ENCODE peak calls at places on chromosomes 1 and 21, in nine cellular contexts. S is IMR-90, Y is Peyer's patch, N is ovary, J is endothelial cell of umbilical vein, T is sigmoid colon, P is uterus, F is body of pancreas, I is esophagus muscularis mucosa. A is an unnamed sample.

GRCh38 chr1:118992868-118993711 is 4.9 kb upstream of the TBX15 start:
- DNase-seq in S (no peak), J (no peak), N (no peak), Y (no peak), I (no peak), F (no peak), P (no peak), T (no peak), A (no peak)

GRCh38 chr1:167825419-167826079 is 88.4 kb downstream of the ADCY10 start:
- DNase-seq in Y (no peak), S (peak; percentile 37), N (no peak), J (no peak), F (no peak), T (no peak), I (no peak), P (no peak), A (no peak)

GRCh38 chr1:42013881-42014470 is 95.3 kb upstream of the HIVEP3 start:
- DNase-seq in F (no peak), P (no peak), T (no peak), S (no peak), N (no peak), J (peak; percentile 15), I (no peak), Y (no peak), A (no peak)

GRCh38 chr1:16141573-16142336 is 14.1 kb downstream of the EPHA2 start:
- DNase-seq in T (no peak), P (peak; percentile 69), F (no peak), N (peak; percentile 52), J (peak; percentile 74), I (no peak), Y (no peak), S (no peak), A (no peak)

GRCh38 chr1:207495816-207496792 is at the start of gene CR1:
- DNase-seq in I (no peak), T (no peak), N (peak; percentile 15), P (no peak), Y (peak; percentile 54), F (peak; percentile 25), J (no peak), S (no peak), A (no peak)

GRCh38 chr1:3467096-3468036 is 12.9 kb downstream of the ARHGEF16 start:
- DNase-seq in S (no peak), T (peak; percentile 56), Y (no peak), J (no peak), F (no peak), I (no peak), P (no peak), N (no peak), A (no peak)

GRCh38 chr1:76770979-76771378 is 96.3 kb upstream of the ST6GALNAC5 start:
- DNase-seq in F (no peak), S (no peak), J (no peak), I (no peak), N (no peak), Y (no peak), P (no peak), T (no peak), A (no peak)

GRCh38 chr1:5664906-5665875 is 327.0 kb downstream of the NPHP4 start:
- DNase-seq in F (no peak), P (no peak), J (no peak), T (peak; percentile 40), Y (no peak), N (no peak), S (no peak), I (no peak), A (no peak)

GRCh38 chr1:241998412-241998921 is 431 bp downstream of the MAP1LC3C start:
- DNase-seq in J (peak; percentile 48), N (peak; percentile 79), T (peak; percentile 88), S (peak; percentile 73), I (peak; percentile 94), F (peak; percentile 38), Y (peak; percentile 78), P (peak; percentile 60), A (no peak)

GRCh38 chr1:180155202-180155682 is 573 bp downstream of the QSOX1 start:
- DNase-seq in F (peak; percentile 40), N (peak; percentile 63), P (peak; percentile 39), T (no peak), J (peak; percentile 24), S (no peak), I (no peak), Y (peak; percentile 58), A (peak; percentile 88)

GRCh38 chr21:34844924-34845238 is 176.1 kb downstream of the CLIC6 start:
- DNase-seq in T (no peak), F (no peak), Y (no peak), N (no peak), I (no peak), J (no peak), P (no peak), S (no peak), A (no peak)

GRCh38 chr1:205286335-205286950 is 35.1 kb downstream of the NUAK2 start:
- DNase-seq in P (no peak), S (peak; percentile 36), F (no peak), T (no peak), J (no peak), Y (no peak), I (no peak), N (no peak), A (no peak)

DNA sequence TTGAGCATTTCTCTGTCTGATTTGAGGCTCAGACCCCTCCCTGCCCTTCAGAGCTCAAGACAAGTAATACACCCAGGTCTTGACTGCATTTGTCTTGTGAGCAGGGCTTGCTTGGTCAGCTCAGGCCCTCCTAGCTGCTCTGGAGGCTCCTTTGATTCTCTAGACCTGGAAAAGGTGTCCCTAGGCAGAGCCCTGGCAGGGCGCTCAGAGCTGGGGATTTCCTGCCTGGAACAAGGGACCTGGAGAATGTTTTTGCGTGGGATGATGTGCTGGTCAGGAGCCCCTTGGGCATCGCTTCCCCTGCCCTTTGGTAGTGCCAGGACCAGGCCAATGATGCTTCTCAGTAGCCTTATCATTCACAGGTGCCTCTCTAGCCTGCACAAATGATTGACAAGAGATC is 4.9 kb upstream of the CCDC28B start:
- DNase-seq in P (no peak), T (no peak), J (no peak), N (no peak), F (no peak), Y (no peak), I (no peak), S (no peak), A (no peak)
- TF ChIP-seq POLR2A in P (no peak), T (no peak), J (no peak), N (no peak), F (no peak), Y (no peak), I (no peak), S (no peak), A (no peak)

GRCh38 chr1:10670190-10670589 is 126.3 kb downstream of the CASZ1 start:
- DNase-seq in F (no peak), S (no peak), Y (no peak), P (no peak), T (no peak), N (no peak), I (no peak), J (no peak), A (no peak)

GRCh38 chr1:10665930-10666850 is 130.3 kb downstream of the CASZ1 start:
- DNase-seq in I (no peak), T (peak; percentile 96), S (no peak), J (no peak), F (peak; percentile 77), P (no peak), Y (no peak), N (no peak), A (no peak)

GRCh38 chr1:10668241-10668761 is 128.1 kb downstream of the CASZ1 start:
- DNase-seq in N (no peak), I (no peak), S (no peak), T (no peak), F (no peak), J (peak; percentile 41), Y (no peak), P (peak; percentile 56), A (no peak)

GRCh38 chr1:10669570-10669969 is 126.9 kb downstream of the CASZ1 start:
- DNase-seq in P (no peak), J (no peak), F (no peak), N (no peak), S (no peak), I (no peak), Y (no peak), T (no peak), A (no peak)

GRCh38 chr1:10667815-10668214 is 128.6 kb downstream of the CASZ1 start:
- DNase-seq in F (no peak), T (no peak), J (no peak), P (no peak), S (no peak), N (no peak), I (no peak), Y (no peak), A (no peak)
- H3K27ac ChIP-seq in F (peak overlapping the region; percentile 26), T (peak overlapping the region; percentile 88), J (no peak overlapping the region), P (peak overlapping the region; percentile 41), S (no peak overlapping the region), N (no peak overlapping the region), I (peak overlapping the region; percentile 89), Y (peak overlapping the region; percentile 81), A (no peak overlapping the region)

DNA sequence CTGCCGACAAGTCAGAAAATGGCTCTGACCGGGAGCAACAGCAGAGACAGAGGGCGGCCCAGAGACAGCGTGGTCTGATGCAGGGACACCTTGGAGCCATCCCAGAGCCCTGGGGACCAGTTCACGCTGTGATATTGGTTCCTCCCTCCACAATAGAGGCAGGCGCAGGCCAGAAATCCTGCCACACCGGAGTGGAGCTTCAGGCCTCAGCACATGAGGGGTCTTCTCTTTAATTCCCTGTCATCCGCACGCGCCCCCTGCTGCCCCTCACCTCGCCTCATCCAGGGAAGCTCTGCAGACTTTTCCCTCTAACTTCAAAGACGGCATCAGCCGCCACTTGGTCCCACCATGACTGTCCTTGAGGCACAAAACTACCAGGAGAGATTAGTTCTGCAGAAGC is 75.5 kb upstream of the ANGPTL1 start:
- DNase-seq in P (no peak), J (no peak), F (no peak), S (no peak), I (no peak), Y (no peak), N (no peak), T (no peak), A (peak; percentile 71)
- TF ChIP-seq POLR2A in P (no peak), J (no peak), F (no peak), S (no peak), I (no peak), Y (no peak), N (no peak), T (no peak), A (no peak)

GRCh38 chr1:109622895-109623294 is 3.3 kb downstream of the AMPD2 start:
- DNase-seq in N (no peak), P (no peak), I (peak; percentile 57), Y (no peak), F (no peak), T (no peak), J (no peak), S (no peak), A (no peak)

GRCh38 chr1:109624215-109625010 is 4.8 kb downstream of the AMPD2 start:
- DNase-seq in J (no peak), Y (no peak), P (no peak), N (peak; percentile 23), F (no peak), I (peak; percentile 92), T (no peak), S (no peak), A (no peak)

GRCh38 chr1:109622103-109622892 is 2.7 kb downstream of the AMPD2 start:
- DNase-seq in F (no peak), J (no peak), Y (no peak), P (no peak), T (no peak), N (no peak), S (no peak), I (peak; percentile 34), A (no peak)

GRCh38 chr1:109625176-109625575 is 5.5 kb downstream of the AMPD2 start:
- DNase-seq in I (no peak), P (no peak), J (no peak), N (peak; percentile 22), S (no peak), T (no peak), Y (no peak), F (no peak), A (no peak)

GRCh38 chr1:109623601-109624161 is 4.0 kb downstream of the AMPD2 start:
- DNase-seq in Y (no peak), T (no peak), F (no peak), N (peak; percentile 24), P (no peak), J (no peak), I (peak; percentile 64), S (no peak), A (no peak)
- H3K27ac ChIP-seq in Y (no peak overlapping the region), T (no peak overlapping the region), F (no peak overlapping the region), N (no peak overlapping the region), P (peak overlapping the region; percentile 31), J (no peak overlapping the region), I (peak overlapping the region; percentile 11), S (no peak overlapping the region), A (peak overlapping the region; percentile 91)